ENCODE peak calls at places on chromosomes 3 and 15, in four cellular contexts. One of them, this sample, is unnamed.

GRCh38 chr3:13633176-13633575 is 84.3 kb downstream of the FBLN2 start:
- DNase-seq in stimulated activated naive B cell treated with anti-CD40 and anti-IgM and Interleukin-4, amounts not matched to agents 10 μg/mL and 1 μg/mL and 100 μg/mL, for 72 hours: no peak
- DNase-seq in GM20000: no peak
- DNase-seq in NAMALWA: no peak
- DNase-seq in this sample: no peak

GRCh38 chr3:100335137-100335833 is 728 bp downstream of the NIT2 start:
- DNase-seq in stimulated activated naive B cell treated with anti-CD40 and anti-IgM and Interleukin-4, amounts not matched to agents 10 μg/mL and 1 μg/mL and 100 μg/mL, for 72 hours: peak
- DNase-seq in GM20000: peak
- DNase-seq in NAMALWA: peak
- DNase-seq in this sample: peak

GRCh38 chr15:63288778-63289378 is 11.5 kb downstream of the APH1B start:
- DNase-seq in stimulated activated naive B cell treated with anti-CD40 and anti-IgM and Interleukin-4, amounts not matched to agents 10 μg/mL and 1 μg/mL and 100 μg/mL, for 72 hours: no peak
- DNase-seq in GM20000: peak
- DNase-seq in NAMALWA: peak
- DNase-seq in this sample: peak

GRCh38 chr3:184727357-184728060 is 15.6 kb upstream of the MAGEF1 start:
- DNase-seq in stimulated activated naive B cell treated with anti-CD40 and anti-IgM and Interleukin-4, amounts not matched to agents 10 μg/mL and 1 μg/mL and 100 μg/mL, for 72 hours: peak
- DNase-seq in GM20000: peak
- DNase-seq in NAMALWA: peak
- DNase-seq in this sample: peak

GRCh38 chr15:101126618-101127502 is 125.0 kb downstream of the CHSY1 start:
- DNase-seq in stimulated activated naive B cell treated with anti-CD40 and anti-IgM and Interleukin-4, amounts not matched to agents 10 μg/mL and 1 μg/mL and 100 μg/mL, for 72 hours: no peak
- DNase-seq in GM20000: no peak
- DNase-seq in NAMALWA: no peak
- DNase-seq in this sample: no peak

GRCh38 chr3:161343986-161344385 is 27.3 kb downstream of the SPTSSB start:
- DNase-seq in stimulated activated naive B cell treated with anti-CD40 and anti-IgM and Interleukin-4, amounts not matched to agents 10 μg/mL and 1 μg/mL and 100 μg/mL, for 72 hours: no peak
- DNase-seq in GM20000: no peak
- DNase-seq in NAMALWA: no peak
- DNase-seq in this sample: no peak

GRCh38 chr3:48504051-48504946 is at the start of gene SHISA5:
- DNase-seq in stimulated activated naive B cell treated with anti-CD40 and anti-IgM and Interleukin-4, amounts not matched to agents 10 μg/mL and 1 μg/mL and 100 μg/mL, for 72 hours: no peak
- DNase-seq in GM20000: peak
- DNase-seq in NAMALWA: peak
- DNase-seq in this sample: no peak

GRCh38 chr3:16884748-16885587 is at the start of gene PLCL2:
- DNase-seq in stimulated activated naive B cell treated with anti-CD40 and anti-IgM and Interleukin-4, amounts not matched to agents 10 μg/mL and 1 μg/mL and 100 μg/mL, for 72 hours: peak
- DNase-seq in GM20000: peak
- DNase-seq in NAMALWA: peak
- DNase-seq in this sample: peak

GRCh38 chr15:88900309-88900981 is 5.1 kb upstream of the HAPLN3 start:
- DNase-seq in stimulated activated naive B cell treated with anti-CD40 and anti-IgM and Interleukin-4, amounts not matched to agents 10 μg/mL and 1 μg/mL and 100 μg/mL, for 72 hours: no peak
- DNase-seq in GM20000: no peak
- DNase-seq in NAMALWA: no peak
- DNase-seq in this sample: no peak

GRCh38 chr3:123831420-123831819 is 52.7 kb downstream of the MYLK start:
- DNase-seq in stimulated activated naive B cell treated with anti-CD40 and anti-IgM and Interleukin-4, amounts not matched to agents 10 μg/mL and 1 μg/mL and 100 μg/mL, for 72 hours: no peak
- DNase-seq in GM20000: no peak
- DNase-seq in NAMALWA: no peak
- DNase-seq in this sample: no peak

GRCh38 chr15:65326109-65326508 is 21.6 kb downstream of the RNU5B-1 start:
- DNase-seq in stimulated activated naive B cell treated with anti-CD40 and anti-IgM and Interleukin-4, amounts not matched to agents 10 μg/mL and 1 μg/mL and 100 μg/mL, for 72 hours: no peak
- DNase-seq in GM20000: no peak
- DNase-seq in NAMALWA: no peak
- DNase-seq in this sample: no peak

GRCh38 chr3:151091685-151092352 is 6.4 kb downstream of the MED12L start:
- DNase-seq in stimulated activated naive B cell treated with anti-CD40 and anti-IgM and Interleukin-4, amounts not matched to agents 10 μg/mL and 1 μg/mL and 100 μg/mL, for 72 hours: no peak
- DNase-seq in GM20000: no peak
- DNase-seq in NAMALWA: no peak
- DNase-seq in this sample: no peak

GRCh38 chr15:26889298-26889898 is 22.5 kb downstream of the GABRA5 start:
- DNase-seq in stimulated activated naive B cell treated with anti-CD40 and anti-IgM and Interleukin-4, amounts not matched to agents 10 μg/mL and 1 μg/mL and 100 μg/mL, for 72 hours: no peak
- DNase-seq in GM20000: peak
- DNase-seq in NAMALWA: peak
- DNase-seq in this sample: peak

This sample was measured in OCI-LY7.